ENCODE peak calls at places on chromosomes 5 and 9, in four cellular contexts. U is prostate gland, C is GM23338, G is H1. M is an unnamed sample.

GRCh38 chr5:140573683-140574082 is 9.1 kb downstream of the SLC35A4 start:
- DNase-seq in U (no peak), C (no peak), G (no peak), M (no peak)

GRCh38 chr5:21831145-21831787 is 1021.9 kb downstream of the CDH12 start:
- DNase-seq in U (no peak), C (no peak), G (no peak), M (no peak)

GRCh38 chr5:73088026-73088425 is 32.3 kb upstream of the TMEM171 start:
- DNase-seq in U (no peak), C (no peak), G (no peak), M (no peak)

GRCh38 chr9:132078369-132079356 is 1.0 kb downstream of the MED27 start:
- DNase-seq in U (peak; percentile 12), C (no peak), G (no peak), M (no peak)

GRCh38 chr5:66174338-66174737 is 30.2 kb downstream of the SREK1 start:
- DNase-seq in U (no peak), C (peak; percentile 28), G (no peak), M (no peak)

GRCh38 chr5:134240421-134240962 is 14.6 kb upstream of the PPP2CA start:
- DNase-seq in U (peak; percentile 40), C (no peak), G (no peak), M (no peak)

GRCh38 chr5:142551242-142552067 is 134.4 kb downstream of the FGF1 start:
- DNase-seq in U (no peak), C (peak; percentile 77), G (peak; percentile 73), M (no peak)

GRCh38 chr5:5810461-5810860 is 388.0 kb downstream of the ICE1 start:
- DNase-seq in U (no peak), C (no peak), G (no peak), M (no peak)

GRCh38 chr5:207599-207998 is 10.4 kb downstream of the CCDC127 start:
- DNase-seq in U (no peak), C (no peak), G (no peak), M (no peak)

GRCh38 chr5:55993013-55993412 is 1.8 kb downstream of the IL6ST start:
- DNase-seq in U (peak; percentile 35), C (peak; percentile 40), G (no peak), M (no peak)

GRCh38 chr9:9961487-9961886 is 651.3 kb downstream of the PTPRD start:
- DNase-seq in U (no peak), C (no peak), G (no peak), M (no peak)

GRCh38 chr5:111454198-111454606 is 58.1 kb downstream of the STARD4 start:
- DNase-seq in U (no peak), C (no peak), G (no peak), M (no peak)

GRCh38 chr5:32254987-32255900 is 57.5 kb downstream of the MTMR12 start:
- DNase-seq in U (no peak), C (no peak), G (no peak), M (peak; percentile 67)

GRCh38 chr9:2837915-2838314 is 6.0 kb downstream of the PUM3 start:
- DNase-seq in U (no peak), C (no peak), G (no peak), M (no peak)

GRCh38 chr9:2838984-2839367 is 4.9 kb downstream of the PUM3 start:
- DNase-seq in U (no peak), C (no peak), G (no peak), M (no peak)

GRCh38 chr9:2833096-2833495 is 10.8 kb downstream of the PUM3 start:
- DNase-seq in U (no peak), C (no peak), G (no peak), M (no peak)

GRCh38 chr9:2838356-2838983 is 5.4 kb downstream of the PUM3 start:
- DNase-seq in U (no peak), C (no peak), G (no peak), M (no peak)
- H3K4me1 ChIP-seq in U (peaks cover 10% of the 10 kb centered on the region), C (peaks cover 16% of the 10 kb centered on the region), G (no peaks in the 10 kb centered on the region), M (peaks cover 48% of the 10 kb centered on the region)

DNA sequence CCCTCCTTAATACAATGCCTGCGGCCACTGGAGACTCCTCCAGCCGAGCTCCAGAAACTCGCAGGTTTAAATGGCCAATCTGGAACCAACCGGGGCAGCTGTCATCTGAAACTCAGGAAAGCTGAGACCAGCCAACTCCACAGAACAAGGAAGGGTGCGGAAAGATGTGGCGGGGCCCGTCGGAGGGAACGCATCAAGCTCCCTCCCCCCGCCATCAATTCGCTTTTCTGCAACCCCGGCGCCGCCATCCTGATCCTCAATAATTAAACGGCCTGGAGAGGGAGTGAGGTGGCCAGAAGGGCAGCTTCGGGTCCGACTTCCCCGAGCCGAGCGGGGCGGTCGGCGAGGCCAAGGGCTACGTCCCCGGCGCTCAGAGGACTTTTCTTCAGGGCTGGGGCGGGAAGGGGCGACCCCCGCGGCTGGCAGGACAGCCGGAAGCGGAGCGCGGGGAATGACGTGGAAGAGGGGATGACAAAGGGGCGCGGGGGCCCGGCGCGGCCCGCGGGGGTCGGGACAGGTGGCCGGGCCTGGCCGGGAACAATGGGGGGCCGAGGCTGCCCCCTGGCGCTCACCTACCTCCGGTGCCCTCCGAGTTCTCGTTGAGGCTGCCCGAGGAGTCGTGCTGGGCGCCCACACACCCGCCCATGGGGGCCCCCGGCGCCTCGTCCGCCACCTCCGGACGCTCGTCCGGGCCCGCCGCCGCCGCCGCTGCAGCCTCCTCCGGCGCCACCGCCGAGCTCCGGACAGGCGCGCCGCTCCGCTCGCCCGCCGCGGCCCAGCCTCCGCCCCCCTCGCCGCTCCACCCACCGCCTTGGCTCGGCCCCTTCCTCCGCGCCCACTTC is at the start of gene UBTD2:
- DNase-seq in U (peak; percentile 78), C (peak; percentile 86), G (peak; percentile 88), M (peak; percentile 82)
- TF ChIP-seq POLR2AphosphoS5 in U (peak; percentile 40), C (peak; percentile 33), G (peak; percentile 56), M (no peak)

DNA sequence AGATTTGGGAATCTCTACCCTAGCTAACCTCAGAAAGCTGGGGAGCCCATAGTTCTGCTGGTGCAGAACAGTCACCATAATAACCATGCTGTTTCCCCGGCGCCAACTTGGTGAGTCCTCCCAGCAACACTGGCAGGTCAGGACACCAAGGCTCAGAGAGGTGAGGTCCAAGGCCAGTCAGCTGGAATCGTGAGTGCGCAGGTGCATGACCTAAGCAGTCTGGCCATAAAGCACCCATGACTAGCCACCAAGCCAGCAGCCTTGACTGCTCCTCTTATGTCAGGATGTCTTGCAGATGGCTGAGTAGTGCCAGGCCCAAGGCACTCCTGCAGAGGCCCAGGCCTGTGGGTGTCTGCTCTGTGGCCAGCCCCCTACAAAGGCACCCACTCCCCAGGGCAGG is 2.6 kb downstream of the RNF44 start:
- DNase-seq in U (no peak), C (no peak), G (no peak), M (no peak)
- H3K4me1 ChIP-seq in U (peaks cover 14% of the 10 kb centered on the region), C (peaks cover 24% of the 10 kb centered on the region), G (peaks cover 19% of the 10 kb centered on the region), M (peaks cover 70% of the 10 kb centered on the region)

DNA sequence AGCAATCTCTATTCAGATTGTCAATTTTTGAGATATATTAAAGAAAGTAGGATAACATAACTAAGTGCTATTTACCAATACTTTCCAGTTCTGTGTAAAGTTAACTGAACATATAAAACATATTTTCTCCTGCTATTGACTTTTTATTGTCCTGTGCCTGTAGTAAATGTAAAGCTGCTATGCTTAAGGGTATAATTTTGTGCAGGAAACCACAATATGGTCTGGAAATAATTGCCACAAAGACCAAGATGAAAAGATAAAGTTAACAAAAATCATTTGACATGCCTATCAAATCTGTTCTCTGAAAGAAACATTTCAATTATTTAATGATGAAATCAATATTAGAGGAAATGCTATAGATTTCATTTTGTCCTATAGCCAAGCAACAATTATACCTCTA is 121.3 kb downstream of the FGF10 start:
- DNase-seq in U (no peak), C (no peak), G (no peak), M (no peak)
- TF ChIP-seq POLR2AphosphoS5 in U (no peak), C (no peak), G (no peak), M (no peak)

GRCh38 chr9:134405527-134405926 is 79.3 kb downstream of the RXRA start:
- DNase-seq in U (no peak), C (no peak), G (no peak), M (no peak)

GRCh38 chr9:134408939-134409737 is 82.9 kb downstream of the RXRA start:
- DNase-seq in U (no peak), C (no peak), G (no peak), M (no peak)

GRCh38 chr9:134408389-134408788 is 82.1 kb downstream of the RXRA start:
- DNase-seq in U (no peak), C (no peak), G (no peak), M (no peak)

GRCh38 chr9:134406366-134407122 is 80.3 kb downstream of the RXRA start:
- DNase-seq in U (no peak), C (no peak), G (no peak), M (no peak)

GRCh38 chr9:134407123-134407779 is 81.0 kb downstream of the RXRA start:
- DNase-seq in U (peak; percentile 88), C (peak; percentile 57), G (no peak), M (peak; percentile 93)
- H3K4me1 ChIP-seq in U (peaks cover 53% of the 10 kb centered on the region), C (no peaks in the 10 kb centered on the region), G (peaks cover 15% of the 10 kb centered on the region), M (peaks cover 100% of the 10 kb centered on the region)

GRCh38 chr5:34927785-34928184 is 1.6 kb upstream of the DNAJC21 start:
- DNase-seq in U (no peak), C (no peak), G (no peak), M (no peak)

GRCh38 chr5:34930527-34930844 is 1.1 kb downstream of the DNAJC21 start:
- DNase-seq in U (peak; percentile 23), C (no peak), G (no peak), M (no peak)

GRCh38 chr5:34928267-34928666 is 1.1 kb upstream of the DNAJC21 start:
- DNase-seq in U (no peak), C (no peak), G (no peak), M (no peak)

GRCh38 chr5:34929720-34930526 is 564 bp downstream of the DNAJC21 start:
- DNase-seq in U (peak; percentile 83), C (peak; percentile 86), G (peak; percentile 83), M (peak; percentile 95)

GRCh38 chr5:34929150-34929719 is at the start of gene DNAJC21:
- DNase-seq in U (peak; percentile 96), C (peak; percentile 98), G (peak; percentile 98), M (peak; percentile 97)
- TF ChIP-seq POLR2AphosphoS5 in U (peak; percentile 86), C (peak; percentile 49), G (peak; percentile 4), M (no peak)

GRCh38 chr5:122367445-122367844 is 55.4 kb downstream of the SNCAIP start:
- DNase-seq in U (no peak), C (no peak), G (no peak), M (no peak)

GRCh38 chr5:122358382-122358990 is 46.4 kb downstream of the SNCAIP start:
- DNase-seq in U (peak; percentile 15), C (no peak), G (no peak), M (no peak)

GRCh38 chr5:122362361-122362760 is 50.3 kb downstream of the SNCAIP start:
- DNase-seq in U (no peak), C (no peak), G (no peak), M (no peak)

GRCh38 chr5:122366501-122366900 is 54.5 kb downstream of the SNCAIP start:
- DNase-seq in U (no peak), C (no peak), G (no peak), M (no peak)

GRCh38 chr5:122363623-122364022 is 51.6 kb downstream of the SNCAIP start:
- DNase-seq in U (no peak), C (no peak), G (no peak), M (no peak)
- H3K4me1 ChIP-seq in U (no peaks in the 10 kb centered on the region), C (peaks cover 30% of the 10 kb centered on the region), G (no peaks in the 10 kb centered on the region), M (peaks cover 1% of the 10 kb centered on the region)